ENCODE peak calls at places on chromosomes 11 and 22, in five cellular contexts. One of them, this sample, is unnamed.
A peak's percentile ranks its signal among the peaks of the same experiment; 100 is the strongest.

GRCh38 chr22:36332623-36333331 is 55.0 kb downstream of the MYH9 start:
- DNase-seq in hepatocyte: peak; percentile 71
- DNase-seq in stimulated activated naive B cell treated with anti-CD40 and anti-IgM and Interleukin-4, amounts not matched to agents 10 μg/mL and 1 μg/mL and 100 μg/mL, for 72 hours: peak; percentile 34
- DNase-seq in NCI-H2081: no peak
- DNase-seq in NCI-H1105: peak; percentile 63
- DNase-seq in this sample: peak; percentile 51

GRCh38 chr11:71542856-71543743 is 5.1 kb upstream of the KRTAP5-9 start:
- DNase-seq in NCI-H2081: no peak
- DNase-seq in stimulated activated naive B cell treated with anti-CD40 and anti-IgM and Interleukin-4, amounts not matched to agents 10 μg/mL and 1 μg/mL and 100 μg/mL, for 72 hours: peak; percentile 55
- DNase-seq in NCI-H1105: no peak
- DNase-seq in hepatocyte: no peak
- DNase-seq in this sample: no peak

GRCh38 chr22:21816787-21817496 is 50.5 kb downstream of the MAPK1 start:
- DNase-seq in NCI-H2081: peak; percentile 52
- DNase-seq in stimulated activated naive B cell treated with anti-CD40 and anti-IgM and Interleukin-4, amounts not matched to agents 10 μg/mL and 1 μg/mL and 100 μg/mL, for 72 hours: peak; percentile 53
- DNase-seq in NCI-H1105: no peak
- DNase-seq in hepatocyte: peak; percentile 36
- DNase-seq in this sample: peak; percentile 79

GRCh38 chr11:69402251-69402892 is 79.1 kb upstream of the LINC01488 start:
- DNase-seq in hepatocyte: no peak
- DNase-seq in NCI-H1105: no peak
- DNase-seq in stimulated activated naive B cell treated with anti-CD40 and anti-IgM and Interleukin-4, amounts not matched to agents 10 μg/mL and 1 μg/mL and 100 μg/mL, for 72 hours: no peak
- DNase-seq in NCI-H2081: no peak
- DNase-seq in this sample: no peak

GRCh38 chr11:44690651-44691050 is 36.1 kb upstream of the TSPAN18 start:
- DNase-seq in stimulated activated naive B cell treated with anti-CD40 and anti-IgM and Interleukin-4, amounts not matched to agents 10 μg/mL and 1 μg/mL and 100 μg/mL, for 72 hours: no peak
- DNase-seq in NCI-H1105: no peak
- DNase-seq in hepatocyte: no peak
- DNase-seq in NCI-H2081: no peak
- DNase-seq in this sample: no peak

GRCh38 chr22:37186228-37186996 is 1.6 kb downstream of the C1QTNF6 start:
- DNase-seq in NCI-H2081: peak; percentile 14
- DNase-seq in hepatocyte: no peak
- DNase-seq in NCI-H1105: no peak
- DNase-seq in stimulated activated naive B cell treated with anti-CD40 and anti-IgM and Interleukin-4, amounts not matched to agents 10 μg/mL and 1 μg/mL and 100 μg/mL, for 72 hours: peak; percentile 53
- DNase-seq in this sample: peak; percentile 91

GRCh38 chr11:46952553-46952952 is 16.0 kb downstream of the CSTPP1 start:
- DNase-seq in stimulated activated naive B cell treated with anti-CD40 and anti-IgM and Interleukin-4, amounts not matched to agents 10 μg/mL and 1 μg/mL and 100 μg/mL, for 72 hours: no peak
- DNase-seq in hepatocyte: no peak
- DNase-seq in NCI-H1105: no peak
- DNase-seq in NCI-H2081: no peak
- DNase-seq in this sample: no peak

GRCh38 chr22:31271026-31271425 is 21.3 kb downstream of the PIK3IP1 start:
- DNase-seq in hepatocyte: no peak
- DNase-seq in NCI-H1105: no peak
- DNase-seq in NCI-H2081: no peak
- DNase-seq in stimulated activated naive B cell treated with anti-CD40 and anti-IgM and Interleukin-4, amounts not matched to agents 10 μg/mL and 1 μg/mL and 100 μg/mL, for 72 hours: no peak
- DNase-seq in this sample: no peak

GRCh38 chr11:40280161-40281054 is 1179.0 kb downstream of the LRRC4C start:
- DNase-seq in hepatocyte: no peak
- DNase-seq in NCI-H1105: peak; percentile 40
- DNase-seq in NCI-H2081: no peak
- DNase-seq in stimulated activated naive B cell treated with anti-CD40 and anti-IgM and Interleukin-4, amounts not matched to agents 10 μg/mL and 1 μg/mL and 100 μg/mL, for 72 hours: no peak
- DNase-seq in this sample: no peak

GRCh38 chr11:25711008-25711407 is 620.9 kb upstream of the ANO3 start:
- DNase-seq in hepatocyte: no peak
- DNase-seq in NCI-H2081: no peak
- DNase-seq in stimulated activated naive B cell treated with anti-CD40 and anti-IgM and Interleukin-4, amounts not matched to agents 10 μg/mL and 1 μg/mL and 100 μg/mL, for 72 hours: no peak
- DNase-seq in NCI-H1105: no peak
- DNase-seq in this sample: no peak

GRCh38 chr11:17734418-17734911 is at the start of gene KCNC1:
- DNase-seq in stimulated activated naive B cell treated with anti-CD40 and anti-IgM and Interleukin-4, amounts not matched to agents 10 μg/mL and 1 μg/mL and 100 μg/mL, for 72 hours: no peak
- DNase-seq in hepatocyte: peak; percentile 78
- DNase-seq in NCI-H2081: peak; percentile 74
- DNase-seq in NCI-H1105: peak; percentile 74
- DNase-seq in this sample: no peak

GRCh38 chr22:20315337-20316216 is 4.3 kb downstream of the DGCR6L start:
- DNase-seq in NCI-H1105: no peak
- DNase-seq in NCI-H2081: no peak
- DNase-seq in stimulated activated naive B cell treated with anti-CD40 and anti-IgM and Interleukin-4, amounts not matched to agents 10 μg/mL and 1 μg/mL and 100 μg/mL, for 72 hours: no peak
- DNase-seq in hepatocyte: no peak
- DNase-seq in this sample: no peak

GRCh38 chr11:68441466-68442230 is 18.9 kb upstream of the PPP6R3 start:
- DNase-seq in stimulated activated naive B cell treated with anti-CD40 and anti-IgM and Interleukin-4, amounts not matched to agents 10 μg/mL and 1 μg/mL and 100 μg/mL, for 72 hours: no peak
- DNase-seq in NCI-H1105: no peak
- DNase-seq in NCI-H2081: peak; percentile 80
- DNase-seq in hepatocyte: no peak
- DNase-seq in this sample: peak; percentile 34

GRCh38 chr11:104727768-104728167 is 170.5 kb downstream of the CASP12 start:
- DNase-seq in NCI-H1105: no peak
- DNase-seq in hepatocyte: no peak
- DNase-seq in NCI-H2081: no peak
- DNase-seq in stimulated activated naive B cell treated with anti-CD40 and anti-IgM and Interleukin-4, amounts not matched to agents 10 μg/mL and 1 μg/mL and 100 μg/mL, for 72 hours: no peak
- DNase-seq in this sample: no peak

GRCh38 chr22:44622147-44622427 is 79.9 kb upstream of the PRR5 start:
- DNase-seq in hepatocyte: no peak
- DNase-seq in NCI-H1105: peak; percentile 63
- DNase-seq in NCI-H2081: peak; percentile 18
- DNase-seq in stimulated activated naive B cell treated with anti-CD40 and anti-IgM and Interleukin-4, amounts not matched to agents 10 μg/mL and 1 μg/mL and 100 μg/mL, for 72 hours: no peak
- DNase-seq in this sample: no peak

GRCh38 chr22:30875481-30876215 is 92.9 kb downstream of the MORC2 start:
- DNase-seq in NCI-H2081: no peak
- DNase-seq in NCI-H1105: no peak
- DNase-seq in stimulated activated naive B cell treated with anti-CD40 and anti-IgM and Interleukin-4, amounts not matched to agents 10 μg/mL and 1 μg/mL and 100 μg/mL, for 72 hours: no peak
- DNase-seq in hepatocyte: no peak
- DNase-seq in this sample: no peak

GRCh38 chr11:45147871-45148270 is 1.4 kb downstream of the PRDM11 start:
- DNase-seq in hepatocyte: no peak
- DNase-seq in stimulated activated naive B cell treated with anti-CD40 and anti-IgM and Interleukin-4, amounts not matched to agents 10 μg/mL and 1 μg/mL and 100 μg/mL, for 72 hours: no peak
- DNase-seq in NCI-H2081: no peak
- DNase-seq in NCI-H1105: no peak
- DNase-seq in this sample: no peak

GRCh38 chr11:94002226-94002625 is 18.9 kb upstream of the HEPHL1 start:
- DNase-seq in hepatocyte: no peak
- DNase-seq in stimulated activated naive B cell treated with anti-CD40 and anti-IgM and Interleukin-4, amounts not matched to agents 10 μg/mL and 1 μg/mL and 100 μg/mL, for 72 hours: no peak
- DNase-seq in NCI-H2081: no peak
- DNase-seq in NCI-H1105: no peak
- DNase-seq in this sample: no peak

GRCh38 chr11:12279672-12280108 is 97.7 kb upstream of the PARVA start:
- DNase-seq in hepatocyte: no peak
- DNase-seq in NCI-H2081: no peak
- DNase-seq in NCI-H1105: no peak
- DNase-seq in stimulated activated naive B cell treated with anti-CD40 and anti-IgM and Interleukin-4, amounts not matched to agents 10 μg/mL and 1 μg/mL and 100 μg/mL, for 72 hours: no peak
- DNase-seq in this sample: no peak

GRCh38 chr11:75867778-75868374 is 52.9 kb downstream of the UVRAG start:
- DNase-seq in hepatocyte: peak; percentile 71
- DNase-seq in stimulated activated naive B cell treated with anti-CD40 and anti-IgM and Interleukin-4, amounts not matched to agents 10 μg/mL and 1 μg/mL and 100 μg/mL, for 72 hours: no peak
- DNase-seq in NCI-H2081: peak; percentile 37
- DNase-seq in NCI-H1105: peak; percentile 34
- DNase-seq in this sample: peak; percentile 58

GRCh38 chr11:68020575-68020974 is 9.9 kb upstream of the NDUFS8 start:
- DNase-seq in stimulated activated naive B cell treated with anti-CD40 and anti-IgM and Interleukin-4, amounts not matched to agents 10 μg/mL and 1 μg/mL and 100 μg/mL, for 72 hours: no peak
- DNase-seq in NCI-H1105: no peak
- DNase-seq in hepatocyte: peak; percentile 47
- DNase-seq in NCI-H2081: no peak
- DNase-seq in this sample: no peak

This sample was measured in germinal center.